ENCODE peak calls at places on chromosomes 12 and 14, in five cellular contexts. S is A549, B is left ventricle myocardium inferior, X is fibroblast of lung, O is right atrium auricular region. R is an unnamed sample.

GRCh38 chr12:42807766-42808165 is 218.2 kb upstream of the PRICKLE1 start:
- DNase-seq in X (no peak), B (no peak), S (no peak), O (no peak), R (no peak)

GRCh38 chr12:68428724-68429580 is 96.8 kb upstream of the MDM1 start:
- DNase-seq in X (no peak), B (no peak), O (no peak), S (no peak), R (no peak)

GRCh38 chr12:12172106-12172511 is 94.7 kb downstream of the LRP6 start:
- DNase-seq in S (no peak), O (no peak), X (peak), B (no peak), R (no peak)

GRCh38 chr12:8698132-8698829 is 490 bp downstream of the RIMKLB start:
- DNase-seq in S (peak), B (peak), X (peak), O (no peak), R (peak)

GRCh38 chr14:104882325-104882973 is 17.4 kb downstream of the CEP170B start:
- DNase-seq in B (peak), O (no peak), S (peak), X (no peak), R (no peak)

GRCh38 chr12:65902504-65902903 is 78.2 kb downstream of the HMGA2 start:
- DNase-seq in X (peak), S (no peak), B (no peak), O (no peak), R (no peak)

GRCh38 chr14:26855051-26855753 is 257.4 kb upstream of the NOVA1 start:
- DNase-seq in O (no peak), B (no peak), X (no peak), S (no peak), R (no peak)

GRCh38 chr14:47300801-47301200 is 374.6 kb downstream of the MDGA2 start:
- DNase-seq in S (no peak), O (no peak), B (no peak), X (no peak), R (no peak)

GRCh38 chr12:80712866-80713265 is 3.8 kb upstream of the MYF5 start:
- DNase-seq in B (no peak), X (no peak), O (no peak), S (no peak), R (no peak)

GRCh38 chr14:22532345-22533056 is 56.5 kb downstream of the DAD1 start:
- DNase-seq in S (no peak), B (no peak), X (peak), O (no peak), R (no peak)

GRCh38 chr14:22533057-22533704 is 55.8 kb downstream of the DAD1 start:
- DNase-seq in O (no peak), X (no peak), S (no peak), B (no peak), R (no peak)

GRCh38 chr14:22534547-22534946 is 54.5 kb downstream of the DAD1 start:
- DNase-seq in B (no peak), X (no peak), O (no peak), S (no peak), R (no peak)

GRCh38 chr14:22535126-22535525 is 53.9 kb downstream of the DAD1 start:
- DNase-seq in S (no peak), X (no peak), B (no peak), O (no peak), R (no peak)

GRCh38 chr14:22533739-22534359 is 55.2 kb downstream of the DAD1 start:
- DNase-seq in B (no peak), O (no peak), S (no peak), X (no peak), R (no peak)
- H3K4me3 ChIP-seq in B (no peak), O (no peak), S (no peak), X (no peak), R (no peak)

GRCh38 chr14:64671591-64671990 is 32.6 kb upstream of the PLEKHG3 start:
- DNase-seq in O (no peak), X (peak), S (peak), B (no peak), R (peak)
- H3K27ac ChIP-seq in O (no peak), X (no peak), S (peak), B (no peak), R (no peak)

GRCh38 chr14:91241848-91242247 is 2.7 kb downstream of the GPR68 start:
- DNase-seq in B (no peak), X (no peak), O (no peak), S (no peak), R (no peak)

GRCh38 chr14:91245029-91245428 is 525 bp upstream of the GPR68 start:
- DNase-seq in B (no peak), X (no peak), O (no peak), S (no peak), R (no peak)

GRCh38 chr14:91242635-91243034 is 1.9 kb downstream of the GPR68 start:
- DNase-seq in S (no peak), B (no peak), O (no peak), X (no peak), R (no peak)

GRCh38 chr14:91244501-91244901 is at the start of gene GPR68:
- DNase-seq in O (peak), S (no peak), X (peak), B (peak), R (no peak)

DNA sequence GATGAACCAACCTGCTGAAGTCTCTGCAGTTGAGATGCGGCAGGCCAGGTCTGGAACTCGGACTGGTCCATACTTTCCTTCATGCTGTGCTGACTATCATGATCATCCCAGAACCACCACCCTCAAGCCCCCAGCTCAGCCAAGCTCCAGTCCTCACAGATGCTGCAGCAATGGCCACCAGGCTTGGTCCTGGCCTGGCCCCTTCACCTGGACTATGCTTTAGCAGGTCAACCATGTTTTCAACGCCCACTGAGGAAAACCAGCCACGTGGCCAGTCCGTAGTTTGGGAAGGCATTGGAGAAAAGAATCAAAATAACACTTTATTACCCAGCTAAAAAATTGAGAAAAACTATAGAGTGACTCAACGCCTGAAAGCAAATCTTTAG is 1.4 kb downstream of the GPR68 start:
- DNase-seq in B (no peak), S (no peak), O (no peak), X (no peak), R (no peak)
- H3K4me3 ChIP-seq in B (no peak), S (no peak), O (no peak), X (no peak), R (no peak)

GRCh38 chr12:50005150-50005549 is 20.1 kb downstream of the RACGAP1 start:
- DNase-seq in O (no peak), B (no peak), S (no peak), X (no peak), R (no peak)

GRCh38 chr12:50006266-50006665 is 19.0 kb downstream of the RACGAP1 start:
- DNase-seq in B (no peak), O (no peak), X (no peak), S (no peak), R (no peak)

GRCh38 chr12:50003595-50003994 is 21.7 kb downstream of the RACGAP1 start:
- DNase-seq in X (no peak), O (no peak), B (no peak), S (no peak), R (no peak)

GRCh38 chr12:50004696-50005095 is 20.6 kb downstream of the RACGAP1 start:
- DNase-seq in X (no peak), B (no peak), S (no peak), O (no peak), R (no peak)

DNA sequence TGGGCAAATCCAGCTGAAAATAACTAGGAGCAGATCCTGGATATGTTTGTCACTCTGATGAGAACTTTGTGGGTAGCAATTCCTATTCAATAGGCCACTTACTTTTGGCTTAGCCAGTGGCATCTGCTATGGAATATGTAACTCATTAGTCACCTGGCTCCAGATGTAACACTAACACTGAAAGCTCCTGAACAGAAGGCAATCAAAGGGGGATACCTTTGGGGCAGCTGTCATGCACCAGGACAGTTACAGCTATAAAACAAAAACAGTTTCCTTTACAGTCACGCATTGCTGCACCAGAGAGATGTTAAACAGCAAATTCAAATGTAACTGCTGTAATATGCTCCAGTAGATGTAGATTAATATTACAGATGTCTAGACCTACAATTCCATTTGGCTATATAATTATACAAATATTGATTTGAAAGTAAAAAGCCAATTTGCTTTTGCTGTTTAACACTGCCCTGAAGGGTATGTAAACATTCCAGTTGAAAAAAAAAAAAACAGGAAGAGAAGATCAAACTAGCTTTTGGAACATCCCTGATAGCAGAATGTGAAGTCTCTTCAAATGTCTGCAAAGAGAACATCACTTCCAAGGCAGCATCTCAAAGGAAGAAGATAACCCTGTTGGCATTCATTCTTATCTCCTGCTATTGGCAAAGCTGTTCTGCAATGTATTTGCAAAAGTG is 18.4 kb downstream of the RACGAP1 start:
- DNase-seq in S (no peak), O (no peak), B (no peak), X (no peak), R (no peak)
- H3K27ac ChIP-seq in S (no peak), O (no peak), B (no peak), X (no peak), R (no peak)

DNA sequence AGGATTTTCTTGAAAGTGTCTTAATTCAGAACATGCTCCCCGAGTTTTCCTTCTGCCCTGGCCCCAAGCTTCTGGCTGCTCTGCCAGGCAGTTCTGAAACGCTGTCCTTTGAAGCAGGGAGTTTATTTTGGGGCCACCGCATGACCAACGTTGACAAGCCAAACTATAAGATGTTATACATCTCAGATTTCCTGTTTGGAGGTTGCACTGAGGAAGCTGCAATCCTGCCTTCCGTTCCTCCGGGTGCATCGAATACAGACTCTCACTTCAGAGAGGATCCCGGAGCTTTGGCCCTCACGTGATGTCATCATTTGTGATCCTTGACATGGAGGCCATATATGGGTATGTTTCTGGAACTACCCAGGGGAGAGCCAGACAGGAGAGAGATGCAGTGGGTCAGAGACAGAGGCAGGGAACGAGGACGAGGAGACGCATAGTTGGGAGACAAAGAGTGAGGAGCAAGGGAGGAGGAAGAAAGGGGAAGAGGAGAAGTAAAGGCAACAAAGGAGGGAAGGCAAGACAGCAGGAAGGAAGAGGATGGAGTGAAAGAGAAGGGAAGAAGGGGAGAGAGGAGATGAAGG is at the start of gene ASB2:
- DNase-seq in X (peak), O (peak), S (no peak), B (no peak), R (peak)
- H3K4me3 ChIP-seq in X (no peak), O (peak), S (no peak), B (peak), R (peak)

GRCh38 chr12:79451365-79451764 is 239.4 kb downstream of the PAWR start:
- DNase-seq in B (no peak), X (no peak), O (no peak), S (no peak), R (no peak)
- H3K27ac ChIP-seq in B (no peak), X (no peak), O (no peak), S (no peak), R (peak)

GRCh38 chr14:30194769-30195168 is 267.1 kb upstream of the PRKD1 start:
- DNase-seq in O (no peak), X (peak), B (no peak), S (no peak), R (peak)
- H3K4me3 ChIP-seq in O (no peak), X (no peak), B (no peak), S (no peak), R (no peak)

DNA sequence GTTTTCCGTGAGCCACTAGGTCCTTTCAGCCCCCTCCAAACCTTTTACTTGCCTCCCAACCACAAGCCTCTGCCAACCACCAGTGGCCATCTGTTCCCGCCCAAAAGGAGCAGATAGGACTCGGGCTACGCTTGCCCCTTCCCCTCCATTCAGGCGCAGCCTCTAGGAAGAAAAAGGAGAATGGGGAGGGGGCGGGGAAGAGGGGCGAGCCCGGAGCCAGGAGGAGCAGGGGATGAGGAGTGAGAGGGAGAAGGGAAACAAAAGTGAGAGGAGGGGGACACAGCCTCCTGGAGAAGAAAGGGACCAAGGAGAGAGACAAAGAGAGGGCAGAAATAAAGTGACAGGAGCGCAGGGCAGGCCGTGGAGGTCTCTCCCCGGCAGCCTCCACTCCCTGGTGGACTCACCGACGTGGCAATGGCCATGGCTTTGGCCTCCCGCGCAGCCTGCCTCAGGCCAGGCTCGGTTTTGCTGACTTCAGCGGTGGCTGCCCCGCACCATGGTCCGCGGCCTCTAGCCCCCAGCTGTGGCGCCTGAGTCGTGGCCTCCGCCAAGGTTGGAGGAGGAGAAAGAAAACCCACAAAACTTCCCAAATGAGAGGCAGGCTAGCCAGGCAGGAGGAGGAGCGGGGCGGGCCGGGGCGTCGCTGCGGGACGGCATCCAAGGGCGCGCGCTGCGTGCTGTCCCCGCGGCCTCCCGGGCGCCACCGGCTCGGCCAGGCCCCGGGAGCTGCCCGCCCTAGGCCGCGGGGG is at the start of gene EFS:
- DNase-seq in S (no peak), O (no peak), X (peak), B (peak), R (no peak)
- H3K27ac ChIP-seq in S (no peak), O (peak), X (peak), B (peak), R (no peak)

GRCh38 chr12:53664191-53664590 is 11.7 kb downstream of the ATP5MC2 start:
- DNase-seq in S (no peak), B (no peak), X (no peak), O (no peak), R (no peak)

GRCh38 chr12:53659609-53660008 is 16.3 kb downstream of the ATP5MC2 start:
- DNase-seq in S (no peak), O (no peak), B (no peak), X (peak), R (no peak)

GRCh38 chr12:53657041-53657440 is 18.8 kb downstream of the ATP5MC2 start:
- DNase-seq in S (no peak), O (no peak), B (no peak), X (peak), R (no peak)

GRCh38 chr12:53660064-53660463 is 15.8 kb downstream of the ATP5MC2 start:
- DNase-seq in B (no peak), O (no peak), X (peak), S (no peak), R (no peak)

DNA sequence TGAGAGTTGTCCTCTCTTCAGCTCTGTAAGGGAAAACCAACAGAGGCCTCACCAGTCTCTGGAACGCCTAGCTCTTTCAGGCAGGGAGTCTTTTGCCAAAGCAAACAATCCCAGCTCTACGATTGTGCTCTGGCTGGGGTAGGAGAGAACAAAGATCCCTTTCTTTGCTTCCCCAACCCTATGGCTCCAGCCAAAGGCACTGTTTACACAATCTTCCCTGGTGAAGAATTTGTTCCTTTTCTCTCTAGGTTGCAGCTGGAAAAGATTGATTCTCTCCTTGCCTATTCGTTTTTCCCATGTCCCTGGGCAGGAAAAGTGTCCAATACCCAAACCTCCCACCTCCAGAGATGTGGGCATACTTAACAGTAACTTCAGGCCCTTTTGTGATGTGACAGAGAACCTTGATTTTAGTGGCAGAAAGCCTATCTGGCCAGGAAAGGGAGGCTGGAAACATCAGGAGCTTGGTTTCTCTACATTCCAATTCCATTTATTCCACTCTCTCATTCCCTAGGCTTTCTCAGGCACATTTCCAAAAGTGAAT is 16.8 kb downstream of the ATP5MC2 start:
- DNase-seq in B (no peak), O (peak), X (peak), S (peak), R (peak)
- H3K4me3 ChIP-seq in B (peak), O (peak), X (peak), S (peak), R (no peak)

DNA sequence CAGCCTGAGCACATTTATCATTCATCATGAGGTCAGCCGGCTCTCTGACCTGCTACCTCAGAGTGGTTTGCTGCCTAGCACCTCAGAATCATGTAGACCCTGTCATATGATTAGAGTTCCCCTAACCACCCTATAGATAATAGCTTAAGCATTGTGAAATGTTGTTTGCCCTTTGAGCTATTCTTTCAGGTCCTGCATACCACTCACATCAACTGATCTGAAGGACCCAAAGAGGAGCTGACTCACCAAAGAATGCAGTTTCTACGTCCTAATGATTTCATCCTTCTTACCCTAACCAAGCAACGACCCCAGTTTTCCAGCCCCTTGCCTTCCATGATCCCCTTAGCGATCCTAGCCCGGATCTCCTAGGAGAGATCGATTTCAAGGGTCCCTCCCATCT is 527.9 kb downstream of the SOX5 start:
- DNase-seq in S (no peak), O (no peak), B (no peak), X (no peak), R (no peak)
- H3K27ac ChIP-seq in S (no peak), O (no peak), B (no peak), X (no peak), R (no peak)

R was measured in SJSA1.